ENCODE peak calls at places on chromosomes 13 and 19, in ten cellular contexts. L, G, R, W, Y, T, U, P, I and A are unnamed samples.
A peak's percentile ranks its signal among the peaks of the same experiment; 100 is the strongest.

GRCh38 chr13:98648676-98649075 is 71.8 kb upstream of the STK24 start:
- DNase-seq in L (no peak), G (no peak), R (no peak), W (no peak), Y (no peak), T (no peak), U (no peak), P (no peak), I (no peak), A (no peak)

GRCh38 chr19:51256053-51256682 is 5.3 kb downstream of the SIGLECL1 start:
- DNase-seq in L (no peak), G (no peak), R (no peak), W (no peak), Y (no peak), T (no peak), U (no peak), P (no peak), I (no peak), A (no peak)

GRCh38 chr13:50144473-50145160 is 129.4 kb downstream of the KCNRG start:
- DNase-seq in L (no peak), G (no peak), R (no peak), W (no peak), Y (no peak), T (no peak), U (no peak), P (no peak), I (no peak), A (no peak)

GRCh38 chr19:2524840-2525723 is 49.2 kb downstream of the GADD45B start:
- DNase-seq in L (peak; percentile 74), G (peak; percentile 39), R (peak; percentile 68), W (peak; percentile 88), Y (peak; percentile 20), T (no peak), U (peak; percentile 86), P (no peak), I (no peak), A (no peak)

GRCh38 chr13:82092312-82092711 is 1751.4 kb upstream of the SPRY2 start:
- DNase-seq in L (no peak), G (no peak), R (no peak), W (no peak), Y (no peak), T (no peak), U (no peak), P (no peak), I (no peak), A (no peak)

GRCh38 chr19:38317104-38317612 is 1.4 kb upstream of the YIF1B start:
- DNase-seq in L (no peak), G (no peak), R (no peak), W (no peak), Y (no peak), T (no peak), U (no peak), P (no peak), I (no peak), A (no peak)

GRCh38 chr13:79386125-79386822 is 19.8 kb downstream of the RBM26 start:
- DNase-seq in L (no peak), G (no peak), R (no peak), W (no peak), Y (no peak), T (no peak), U (no peak), P (no peak), I (no peak), A (no peak)

GRCh38 chr19:55549500-55550320 is 4.4 kb upstream of the SBK3 start:
- DNase-seq in L (peak; percentile 88), G (peak; percentile 83), R (peak; percentile 93), W (peak; percentile 89), Y (no peak), T (no peak), U (peak; percentile 77), P (no peak), I (peak; percentile 70), A (no peak)

GRCh38 chr13:46778879-46779278 is 18.1 kb downstream of the ESD start:
- DNase-seq in L (no peak), G (peak; percentile 53), R (peak; percentile 64), W (no peak), Y (no peak), T (no peak), U (no peak), P (no peak), I (no peak), A (no peak)